ENCODE peak calls at places on chromosomes 2 and 18, in nine cellular contexts. One of them, this sample, is unnamed. For H3K4me1 and H3K36me3, the result is how much of the 10 kb centered on the place peaks cover.

GRCh38 chr2:151315381-151315903 is 26.0 kb upstream of the NMI start:
- DNase-seq in tibial nerve: no peak
- DNase-seq in RWPE2: no peak
- DNase-seq in esophagus muscularis mucosa: no peak
- DNase-seq in body of pancreas: no peak
- DNase-seq in naive thymus-derived CD4-positive, alpha-beta T cell: no peak
- DNase-seq in transverse colon: no peak
- DNase-seq in Karpas-422: no peak
- DNase-seq in psoas muscle: peak
- DNase-seq in this sample: no peak

GRCh38 chr18:61820842-61821241 is 72.0 kb downstream of the RNF152 start:
- DNase-seq in tibial nerve: no peak
- DNase-seq in RWPE2: no peak
- DNase-seq in esophagus muscularis mucosa: no peak
- DNase-seq in psoas muscle: no peak
- DNase-seq in transverse colon: no peak
- DNase-seq in naive thymus-derived CD4-positive, alpha-beta T cell: no peak
- DNase-seq in Karpas-422: no peak
- DNase-seq in body of pancreas: no peak
- DNase-seq in this sample: no peak

GRCh38 chr2:227153307-227153706 is 10.7 kb downstream of the COL4A4 start:
- DNase-seq in body of pancreas: no peak
- DNase-seq in Karpas-422: no peak
- DNase-seq in esophagus muscularis mucosa: peak
- DNase-seq in RWPE2: no peak
- DNase-seq in psoas muscle: no peak
- DNase-seq in transverse colon: no peak
- DNase-seq in tibial nerve: no peak
- DNase-seq in naive thymus-derived CD4-positive, alpha-beta T cell: no peak
- DNase-seq in this sample: no peak

GRCh38 chr2:210795506-210795905 is 239.1 kb downstream of the CPS1 start:
- DNase-seq in tibial nerve: no peak
- DNase-seq in naive thymus-derived CD4-positive, alpha-beta T cell: no peak
- DNase-seq in transverse colon: no peak
- DNase-seq in psoas muscle: no peak
- DNase-seq in esophagus muscularis mucosa: no peak
- DNase-seq in Karpas-422: no peak
- DNase-seq in RWPE2: no peak
- DNase-seq in body of pancreas: no peak
- DNase-seq in this sample: no peak

GRCh38 chr2:128469875-128470274 is 151.2 kb upstream of the HS6ST1 start:
- DNase-seq in RWPE2: no peak
- DNase-seq in transverse colon: no peak
- DNase-seq in Karpas-422: no peak
- DNase-seq in esophagus muscularis mucosa: peak
- DNase-seq in psoas muscle: no peak
- DNase-seq in body of pancreas: no peak
- DNase-seq in naive thymus-derived CD4-positive, alpha-beta T cell: no peak
- DNase-seq in tibial nerve: no peak
- DNase-seq in this sample: no peak

GRCh38 chr2:70831861-70832260 is 3.8 kb downstream of the CD207 start:
- DNase-seq in tibial nerve: no peak
- DNase-seq in esophagus muscularis mucosa: no peak
- DNase-seq in naive thymus-derived CD4-positive, alpha-beta T cell: no peak
- DNase-seq in psoas muscle: no peak
- DNase-seq in RWPE2: no peak
- DNase-seq in transverse colon: no peak
- DNase-seq in Karpas-422: no peak
- DNase-seq in body of pancreas: no peak
- DNase-seq in this sample: no peak

GRCh38 chr18:70280007-70280925 is 8.6 kb upstream of the SOCS6 start:
- DNase-seq in naive thymus-derived CD4-positive, alpha-beta T cell: no peak
- DNase-seq in tibial nerve: no peak
- DNase-seq in Karpas-422: no peak
- DNase-seq in RWPE2: no peak
- DNase-seq in body of pancreas: peak
- DNase-seq in transverse colon: no peak
- DNase-seq in esophagus muscularis mucosa: no peak
- DNase-seq in psoas muscle: no peak
- DNase-seq in this sample: no peak

GRCh38 chr2:41498791-41499190 is 549.0 kb upstream of the PKDCC start:
- DNase-seq in transverse colon: no peak
- DNase-seq in esophagus muscularis mucosa: no peak
- DNase-seq in RWPE2: no peak
- DNase-seq in tibial nerve: no peak
- DNase-seq in Karpas-422: no peak
- DNase-seq in psoas muscle: no peak
- DNase-seq in body of pancreas: no peak
- DNase-seq in naive thymus-derived CD4-positive, alpha-beta T cell: no peak
- DNase-seq in this sample: no peak

GRCh38 chr2:55048925-55049793 is 1.1 kb downstream of the RTN4 start:
- DNase-seq in transverse colon: peak
- DNase-seq in RWPE2: peak
- DNase-seq in esophagus muscularis mucosa: peak
- DNase-seq in tibial nerve: peak
- DNase-seq in Karpas-422: peak
- DNase-seq in psoas muscle: peak
- DNase-seq in naive thymus-derived CD4-positive, alpha-beta T cell: peak
- DNase-seq in body of pancreas: peak
- DNase-seq in this sample: peak

GRCh38 chr18:5542393-5543035 is 1.3 kb downstream of the EPB41L3 start:
- DNase-seq in transverse colon: peak
- DNase-seq in RWPE2: no peak
- DNase-seq in tibial nerve: no peak
- DNase-seq in esophagus muscularis mucosa: no peak
- DNase-seq in Karpas-422: no peak
- DNase-seq in psoas muscle: peak
- DNase-seq in body of pancreas: no peak
- DNase-seq in naive thymus-derived CD4-positive, alpha-beta T cell: no peak
- DNase-seq in this sample: no peak

GRCh38 chr2:119196301-119197124 is 27.1 kb upstream of the STEAP3 start:
- DNase-seq in Karpas-422: no peak
- DNase-seq in transverse colon: no peak
- DNase-seq in RWPE2: no peak
- DNase-seq in naive thymus-derived CD4-positive, alpha-beta T cell: no peak
- DNase-seq in body of pancreas: no peak
- DNase-seq in psoas muscle: no peak
- DNase-seq in tibial nerve: no peak
- DNase-seq in esophagus muscularis mucosa: no peak
- DNase-seq in this sample: no peak

GRCh38 chr2:128301021-128301420 is 17.6 kb downstream of the HS6ST1 start:
- DNase-seq in psoas muscle: peak
- DNase-seq in esophagus muscularis mucosa: no peak
- DNase-seq in body of pancreas: no peak
- DNase-seq in Karpas-422: no peak
- DNase-seq in transverse colon: no peak
- DNase-seq in naive thymus-derived CD4-positive, alpha-beta T cell: no peak
- DNase-seq in RWPE2: no peak
- DNase-seq in tibial nerve: no peak
- DNase-seq in this sample: no peak

GRCh38 chr2:31331156-31331555 is 83.4 kb downstream of the XDH start:
- DNase-seq in RWPE2: no peak
- DNase-seq in transverse colon: no peak
- DNase-seq in body of pancreas: no peak
- DNase-seq in esophagus muscularis mucosa: no peak
- DNase-seq in tibial nerve: no peak
- DNase-seq in Karpas-422: peak
- DNase-seq in psoas muscle: no peak
- DNase-seq in naive thymus-derived CD4-positive, alpha-beta T cell: no peak
- DNase-seq in this sample: no peak

GRCh38 chr18:58253318-58253717 is 209.3 kb downstream of the NEDD4L start:
- DNase-seq in esophagus muscularis mucosa: no peak
- DNase-seq in naive thymus-derived CD4-positive, alpha-beta T cell: no peak
- DNase-seq in Karpas-422: no peak
- DNase-seq in tibial nerve: no peak
- DNase-seq in RWPE2: no peak
- DNase-seq in psoas muscle: no peak
- DNase-seq in body of pancreas: no peak
- DNase-seq in transverse colon: no peak
- DNase-seq in this sample: no peak

GRCh38 chr2:45446016-45446415 is 165.1 kb downstream of the SRBD1 start:
- DNase-seq in transverse colon: no peak
- DNase-seq in naive thymus-derived CD4-positive, alpha-beta T cell: no peak
- DNase-seq in tibial nerve: no peak
- DNase-seq in psoas muscle: no peak
- DNase-seq in esophagus muscularis mucosa: no peak
- DNase-seq in RWPE2: no peak
- DNase-seq in body of pancreas: peak
- DNase-seq in Karpas-422: no peak
- DNase-seq in this sample: no peak

GRCh38 chr2:45442026-45442425 is 169.0 kb downstream of the SRBD1 start:
- DNase-seq in esophagus muscularis mucosa: no peak
- DNase-seq in RWPE2: no peak
- DNase-seq in tibial nerve: no peak
- DNase-seq in body of pancreas: no peak
- DNase-seq in transverse colon: no peak
- DNase-seq in psoas muscle: no peak
- DNase-seq in Karpas-422: peak
- DNase-seq in naive thymus-derived CD4-positive, alpha-beta T cell: no peak
- DNase-seq in this sample: no peak

GRCh38 chr2:45443012-45443411 is 168.1 kb downstream of the SRBD1 start:
- DNase-seq in psoas muscle: no peak
- DNase-seq in naive thymus-derived CD4-positive, alpha-beta T cell: no peak
- DNase-seq in transverse colon: no peak
- DNase-seq in RWPE2: no peak
- DNase-seq in tibial nerve: no peak
- DNase-seq in esophagus muscularis mucosa: no peak
- DNase-seq in body of pancreas: no peak
- DNase-seq in Karpas-422: peak
- DNase-seq in this sample: no peak

GRCh38 chr2:45448217-45448616 is 162.8 kb downstream of the SRBD1 start:
- DNase-seq in psoas muscle: no peak
- DNase-seq in transverse colon: no peak
- DNase-seq in naive thymus-derived CD4-positive, alpha-beta T cell: no peak
- DNase-seq in body of pancreas: no peak
- DNase-seq in esophagus muscularis mucosa: no peak
- DNase-seq in Karpas-422: no peak
- DNase-seq in tibial nerve: no peak
- DNase-seq in RWPE2: no peak
- DNase-seq in this sample: no peak

GRCh38 chr2:45444991-45445390 is 166.1 kb downstream of the SRBD1 start:
- DNase-seq in esophagus muscularis mucosa: no peak
- DNase-seq in naive thymus-derived CD4-positive, alpha-beta T cell: no peak
- DNase-seq in RWPE2: no peak
- DNase-seq in body of pancreas: no peak
- DNase-seq in tibial nerve: no peak
- DNase-seq in psoas muscle: no peak
- DNase-seq in Karpas-422: no peak
- DNase-seq in transverse colon: no peak
- DNase-seq in this sample: no peak
- H3K27ac ChIP-seq in esophagus muscularis mucosa: no peak
- H3K27ac ChIP-seq in naive thymus-derived CD4-positive, alpha-beta T cell: no peak
- H3K27ac ChIP-seq in RWPE2: no peak
- H3K27ac ChIP-seq in body of pancreas: no peak
- H3K27ac ChIP-seq in tibial nerve: no peak
- H3K27ac ChIP-seq in psoas muscle: no peak
- H3K27ac ChIP-seq in Karpas-422: no peak
- H3K27ac ChIP-seq in transverse colon: no peak
- H3K27ac ChIP-seq in this sample: no peak

GRCh38 chr2:43055086-43055912 is 171.1 kb downstream of the ZFP36L2 start:
- DNase-seq in RWPE2: no peak
- DNase-seq in esophagus muscularis mucosa: no peak
- DNase-seq in Karpas-422: no peak
- DNase-seq in naive thymus-derived CD4-positive, alpha-beta T cell: no peak
- DNase-seq in tibial nerve: no peak
- DNase-seq in psoas muscle: no peak
- DNase-seq in transverse colon: no peak
- DNase-seq in body of pancreas: no peak
- DNase-seq in this sample: no peak
- H3K4me1 ChIP-seq in RWPE2: under half
- H3K4me1 ChIP-seq in esophagus muscularis mucosa: under half
- H3K4me1 ChIP-seq in Karpas-422: under half
- H3K4me1 ChIP-seq in naive thymus-derived CD4-positive, alpha-beta T cell: under half
- H3K4me1 ChIP-seq in tibial nerve: under half
- H3K4me1 ChIP-seq in psoas muscle: under half
- H3K4me1 ChIP-seq in transverse colon: under half
- H3K4me1 ChIP-seq in body of pancreas: under half
- H3K4me1 ChIP-seq in this sample: under half

DNA sequence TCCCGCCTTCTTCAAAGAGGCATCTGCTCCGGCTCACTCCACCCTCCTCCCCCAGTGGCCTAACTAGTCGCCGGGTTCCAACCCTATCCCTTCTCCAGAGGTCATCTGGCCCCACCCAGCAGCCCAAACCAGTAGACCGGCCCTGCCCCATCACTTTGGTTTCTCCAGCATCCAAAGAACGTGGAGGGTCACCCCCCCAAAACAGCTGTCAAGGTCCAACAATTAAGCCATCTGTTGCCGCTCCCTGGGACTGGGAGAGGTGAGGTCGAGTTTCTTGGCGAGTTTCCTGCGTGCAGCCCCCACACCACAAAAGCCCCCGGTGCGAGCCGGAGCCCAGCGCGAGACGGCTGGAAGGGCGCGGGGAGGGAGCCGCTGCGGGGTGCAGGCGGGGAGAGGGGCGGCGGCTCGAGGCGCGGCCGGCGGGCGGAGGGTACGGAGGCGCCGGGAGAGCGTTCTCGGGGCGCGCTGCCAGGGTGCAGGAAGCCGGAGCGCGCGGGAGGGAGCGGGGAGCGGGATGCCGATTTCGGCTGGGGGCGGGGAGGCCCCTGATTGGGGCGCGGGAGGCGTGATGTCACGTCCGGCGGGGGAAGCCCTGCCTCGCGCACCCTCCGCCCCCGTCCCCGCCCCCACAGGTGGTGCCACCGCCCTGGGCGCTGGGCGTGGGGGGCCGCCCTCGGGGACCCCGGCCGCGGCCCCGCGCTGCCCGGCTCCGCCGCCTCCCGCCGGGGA is 571 bp upstream of the GPC1 start:
- DNase-seq in psoas muscle: peak
- DNase-seq in body of pancreas: peak
- DNase-seq in naive thymus-derived CD4-positive, alpha-beta T cell: peak
- DNase-seq in Karpas-422: peak
- DNase-seq in RWPE2: peak
- DNase-seq in tibial nerve: peak
- DNase-seq in transverse colon: peak
- DNase-seq in esophagus muscularis mucosa: peak
- DNase-seq in this sample: peak
- H3K36me3 ChIP-seq in psoas muscle: under half
- H3K36me3 ChIP-seq in body of pancreas: under half
- H3K36me3 ChIP-seq in naive thymus-derived CD4-positive, alpha-beta T cell: under half
- H3K36me3 ChIP-seq in Karpas-422: under half
- H3K36me3 ChIP-seq in RWPE2: under half
- H3K36me3 ChIP-seq in tibial nerve: under half
- H3K36me3 ChIP-seq in transverse colon: under half
- H3K36me3 ChIP-seq in esophagus muscularis mucosa: under half
- H3K36me3 ChIP-seq in this sample: under half

DNA sequence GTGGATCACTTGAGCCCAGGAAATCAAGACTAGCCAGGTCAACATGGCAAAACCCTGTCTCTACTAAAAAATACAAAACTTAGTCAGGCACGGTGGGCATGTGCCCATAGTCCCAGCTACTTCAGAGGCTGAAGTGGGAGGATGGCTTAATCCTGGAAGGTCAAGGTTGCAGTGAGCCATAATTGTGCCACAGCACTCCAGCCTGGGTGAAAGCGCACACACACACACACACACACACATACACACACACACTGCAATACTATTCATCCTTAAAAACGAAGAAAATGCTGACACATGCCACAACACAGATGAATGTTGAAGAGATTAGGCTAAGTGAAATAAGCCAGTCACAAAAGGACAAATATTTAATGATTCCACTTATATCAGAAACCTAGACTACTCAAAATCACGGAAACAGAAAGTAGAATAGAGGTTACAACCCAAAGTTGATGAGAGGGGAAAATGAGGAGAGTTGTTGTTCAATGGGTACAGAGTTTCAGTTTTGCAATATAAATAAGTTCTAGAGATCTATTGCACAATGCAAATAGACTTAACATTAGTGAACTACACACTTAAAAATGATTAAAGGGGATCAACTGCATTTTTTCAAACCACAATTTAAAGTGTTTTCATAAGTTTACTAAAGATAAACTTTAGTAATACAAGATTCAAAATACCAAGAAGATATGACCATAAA is 114.5 kb downstream of the USP34 start:
- DNase-seq in psoas muscle: no peak
- DNase-seq in tibial nerve: no peak
- DNase-seq in naive thymus-derived CD4-positive, alpha-beta T cell: no peak
- DNase-seq in RWPE2: no peak
- DNase-seq in transverse colon: no peak
- DNase-seq in body of pancreas: no peak
- DNase-seq in esophagus muscularis mucosa: no peak
- DNase-seq in Karpas-422: no peak
- DNase-seq in this sample: peak
- H3K27ac ChIP-seq in psoas muscle: peak
- H3K27ac ChIP-seq in tibial nerve: no peak
- H3K27ac ChIP-seq in naive thymus-derived CD4-positive, alpha-beta T cell: no peak
- H3K27ac ChIP-seq in RWPE2: no peak
- H3K27ac ChIP-seq in transverse colon: no peak
- H3K27ac ChIP-seq in body of pancreas: no peak
- H3K27ac ChIP-seq in esophagus muscularis mucosa: no peak
- H3K27ac ChIP-seq in Karpas-422: no peak
- H3K27ac ChIP-seq in this sample: peak

This sample was measured in lung.